ENCODE peak calls at places on chromosomes 6 and 20, in four cellular contexts. D is activated T-helper 1 cell treated with anti-CD3 and anti-CD28 coated beads, Interleukin-12 subunit alpha, Interleukin-12 subunit beta, Interleukin-2, Interleukin-4 antibody, amounts not matched to agents 30 ng/mL and 10 ng/mL and 1 ng/mL, durations not matched to agents 14 hours and 24 hours and 36 hours; L is stimulated activated CD8-positive, alpha-beta memory T cell treated with anti-CD3 and anti-CD28 coated beads, Interleukin-15, amount 100 ng/mL, for 24 hours; N is PC-3. J is an unnamed sample.

GRCh38 chr20:1721687-1722512 is 64.3 kb upstream of the SIRPG start:
- DNase-seq in N (peak), L (no peak), D (no peak), J (no peak)

GRCh38 chr6:139801571-139802321 is 427.3 kb upstream of the CITED2 start:
- DNase-seq in N (no peak), L (no peak), D (no peak), J (no peak)

GRCh38 chr6:140271759-140272377 is 897.4 kb upstream of the CITED2 start:
- DNase-seq in D (no peak), N (no peak), L (no peak), J (no peak)

GRCh38 chr20:18719426-18719825 is 94.2 kb upstream of the SCP2D1 start:
- DNase-seq in L (no peak), D (no peak), N (no peak), J (peak)

GRCh38 chr6:27553123-27553904 is 80.4 kb upstream of the ZNF184 start:
- DNase-seq in L (no peak), N (no peak), D (no peak), J (peak)

GRCh38 chr20:40814328-40814960 is 125.4 kb upstream of the MAFB start:
- DNase-seq in L (no peak), N (no peak), D (no peak), J (no peak)

GRCh38 chr6:20186981-20187380 is 25.3 kb downstream of the MBOAT1 start:
- DNase-seq in L (no peak), N (no peak), D (no peak), J (no peak)

GRCh38 chr20:43243672-43244269 is 54.1 kb upstream of the PTPRT start:
- DNase-seq in N (peak), L (no peak), D (no peak), J (no peak)

GRCh38 chr20:41406307-41406706 is 39.7 kb upstream of the EMILIN3 start:
- DNase-seq in N (no peak), L (no peak), D (no peak), J (no peak)

GRCh38 chr20:19828233-19828632 is 70.2 kb downstream of the RIN2 start:
- DNase-seq in D (no peak), L (no peak), N (peak), J (no peak)